ENCODE peak calls at places on chromosomes 5 and 9, in eight cellular contexts. M, O, B, F, L, Y, W and X are unnamed samples.

GRCh38 chr9:33458444-33458843 is 11.1 kb upstream of the AQP3 start:
- DNase-seq in M (no peak), W (no peak), Y (peak), F (peak), B (no peak), O (no peak), L (no peak), X (no peak)

GRCh38 chr9:111531716-111532115 is 6.7 kb downstream of the ZNF483 start:
- DNase-seq in L (no peak), Y (no peak), M (no peak), B (no peak), O (no peak), F (no peak), W (no peak), X (no peak)

GRCh38 chr9:119961774-119962408 is 592.7 kb upstream of the BRINP1 start:
- DNase-seq in L (peak), M (peak), Y (no peak), B (no peak), O (no peak), W (peak), F (no peak), X (no peak)

GRCh38 chr9:108885643-108886348 is 23.7 kb downstream of the ACTL7A start:
- DNase-seq in W (no peak), B (no peak), L (no peak), Y (peak), M (no peak), F (peak), O (no peak), X (no peak)

GRCh38 chr9:114958021-114958846 is 27.8 kb upstream of the TNFSF8 start:
- DNase-seq in Y (no peak), M (no peak), F (no peak), W (peak), O (peak), L (peak), B (peak), X (no peak)

GRCh38 chr9:38360880-38361836 is 31.3 kb upstream of the ALDH1B1 start:
- DNase-seq in O (no peak), B (peak), W (no peak), L (no peak), M (no peak), F (no peak), Y (no peak), X (no peak)

GRCh38 chr9:109519366-109519765 is 21.3 kb upstream of the PTPN3 start:
- DNase-seq in O (no peak), M (no peak), F (no peak), Y (no peak), B (no peak), L (no peak), W (no peak), X (no peak)

GRCh38 chr5:126450388-126450787 is 27.2 kb downstream of the GRAMD2B start:
- DNase-seq in M (no peak), W (no peak), O (no peak), L (no peak), F (no peak), Y (no peak), B (no peak), X (no peak)

GRCh38 chr9:129998491-129999122 is 44.4 kb downstream of the FNBP1 start:
- DNase-seq in F (no peak), M (no peak), W (no peak), L (no peak), Y (no peak), B (no peak), O (no peak), X (no peak)

GRCh38 chr5:62812653-62813329 is 234.2 kb downstream of the LRRC70 start:
- DNase-seq in F (no peak), L (no peak), M (no peak), W (no peak), B (no peak), Y (no peak), O (no peak), X (no peak)

GRCh38 chr5:76153996-76154395 is 70.8 kb downstream of the SV2C start:
- DNase-seq in W (no peak), Y (no peak), F (no peak), B (no peak), M (no peak), O (no peak), L (no peak), X (no peak)

GRCh38 chr5:176364765-176365662 is at the start of gene ARL10:
- DNase-seq in Y (no peak), B (no peak), L (peak), O (peak), W (peak), F (no peak), M (peak), X (no peak)

GRCh38 chr5:152329896-152330295 is 75.2 kb downstream of the NMUR2 start:
- DNase-seq in W (no peak), Y (no peak), M (no peak), L (no peak), O (no peak), F (no peak), B (no peak), X (no peak)

GRCh38 chr9:134178781-134179551 is 14.6 kb upstream of the RNU6ATAC start:
- DNase-seq in O (no peak), L (peak), Y (no peak), M (no peak), F (no peak), B (peak), W (peak), X (no peak)

DNA sequence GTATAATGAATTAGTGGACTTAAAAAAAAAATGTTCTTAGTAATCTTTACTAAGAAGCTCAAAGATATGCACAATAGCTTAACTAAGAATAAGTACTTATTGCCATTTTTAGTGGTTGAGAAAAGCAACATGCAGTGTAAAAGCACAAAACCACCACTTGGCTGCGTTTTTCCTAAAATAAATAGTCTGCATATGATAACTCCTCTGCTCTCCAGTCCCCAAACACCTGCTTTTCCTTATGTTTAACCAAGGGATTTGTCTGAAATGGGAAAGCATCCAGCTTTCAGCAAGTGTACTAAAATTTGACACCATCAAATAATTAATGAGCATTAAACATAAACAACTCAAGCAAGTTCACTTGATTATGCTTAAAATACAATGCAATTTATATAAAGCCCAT is 41.4 kb downstream of the PSIP1 start:
- DNase-seq in O (no peak), M (no peak), F (no peak), L (no peak), W (no peak), B (no peak), Y (no peak), X (no peak)
- TF ChIP-seq CTCF in O (no peak), M (no peak), F (no peak), L (no peak), W (no peak), B (no peak), Y (no peak), X (no peak)

GRCh38 chr5:93741136-93741811 is at the start of gene POU5F2:
- DNase-seq in Y (no peak), O (no peak), L (no peak), F (no peak), W (no peak), B (no peak), M (no peak), X (no peak)
- TF ChIP-seq CTCF in Y (no peak), O (no peak), L (no peak), F (no peak), W (no peak), B (no peak), M (peak), X (no peak)

GRCh38 chr9:98880311-98881015 is 63.2 kb upstream of the COL15A1 start:
- DNase-seq in F (no peak), B (no peak), O (no peak), Y (no peak), M (no peak), L (peak), W (no peak), X (no peak)

GRCh38 chr9:98881356-98881755 is 62.4 kb upstream of the COL15A1 start:
- DNase-seq in L (no peak), B (no peak), O (no peak), F (no peak), M (no peak), W (no peak), Y (no peak), X (no peak)

GRCh38 chr9:98882569-98882923 is 61.2 kb upstream of the COL15A1 start:
- DNase-seq in M (no peak), Y (no peak), L (no peak), F (no peak), B (no peak), O (no peak), W (no peak), X (no peak)

GRCh38 chr9:98879958-98880300 is 63.8 kb upstream of the COL15A1 start:
- DNase-seq in W (no peak), Y (no peak), L (peak), M (no peak), B (no peak), F (no peak), O (no peak), X (no peak)

GRCh38 chr9:98881836-98882568 is 61.7 kb upstream of the COL15A1 start:
- DNase-seq in Y (no peak), B (no peak), M (no peak), F (no peak), O (no peak), W (no peak), L (no peak), X (no peak)
- TF ChIP-seq CTCF in Y (no peak), B (no peak), M (no peak), F (no peak), O (no peak), W (no peak), L (no peak), X (no peak)

GRCh38 chr5:150779397-150780179 is 1.0 kb downstream of the SMIM3 start:
- DNase-seq in B (peak), M (no peak), W (no peak), Y (no peak), F (no peak), L (no peak), O (no peak), X (no peak)

GRCh38 chr5:150777685-150778084 is 872 bp upstream of the SMIM3 start:
- DNase-seq in M (no peak), B (no peak), O (no peak), F (no peak), L (no peak), Y (no peak), W (no peak), X (no peak)

GRCh38 chr5:150778103-150778516 is 447 bp upstream of the SMIM3 start:
- DNase-seq in F (no peak), L (no peak), O (no peak), W (no peak), M (no peak), B (no peak), Y (no peak), X (no peak)

GRCh38 chr5:150780180-150780692 is 1.7 kb downstream of the SMIM3 start:
- DNase-seq in Y (no peak), M (no peak), W (no peak), O (no peak), L (peak), B (peak), F (peak), X (peak)

GRCh38 chr5:150778517-150779396 is at the start of gene SMIM3:
- DNase-seq in Y (no peak), F (no peak), M (peak), W (peak), B (peak), L (peak), O (peak), X (peak)
- TF ChIP-seq CTCF in Y (peak), F (peak), M (no peak), W (peak), B (no peak), L (peak), O (peak), X (peak)

GRCh38 chr5:8580298-8580697 is 711.4 kb downstream of the MTRR start:
- DNase-seq in O (no peak), Y (no peak), M (no peak), L (no peak), W (no peak), F (no peak), B (no peak), X (no peak)

GRCh38 chr5:8581047-8581446 is 712.1 kb downstream of the MTRR start:
- DNase-seq in Y (no peak), F (no peak), M (no peak), W (no peak), L (no peak), O (no peak), B (no peak), X (no peak)

GRCh38 chr5:8585230-8586018 is 716.5 kb downstream of the MTRR start:
- DNase-seq in W (no peak), B (no peak), O (no peak), F (no peak), Y (no peak), M (no peak), L (no peak), X (no peak)
- TF ChIP-seq CTCF in W (no peak), B (no peak), O (no peak), F (no peak), Y (no peak), M (no peak), L (no peak), X (no peak)

GRCh38 chr5:79255786-79256557 is 20.0 kb downstream of the JMY start:
- DNase-seq in M (no peak), W (no peak), O (no peak), L (no peak), B (no peak), Y (no peak), F (no peak), X (no peak)
- TF ChIP-seq CTCF in M (no peak), W (peak), O (no peak), L (peak), B (no peak), Y (peak), F (peak), X (no peak)

GRCh38 chr5:115349001-115349817 is 52.8 kb upstream of the CCDC112 start:
- DNase-seq in M (no peak), B (no peak), Y (peak), O (no peak), W (no peak), F (no peak), L (no peak), X (no peak)
- TF ChIP-seq CTCF in M (no peak), B (no peak), Y (peak), O (no peak), W (no peak), F (no peak), L (peak), X (no peak)